ENCODE peak calls at places on chromosomes 11 and 22, in seven cellular contexts. One of them, this sample, is unnamed.

GRCh38 chr11:100789500-100789899 is 102.4 kb downstream of the ARHGAP42 start:
- DNase-seq in RWPE1: no peak
- DNase-seq in H7: no peak
- DNase-seq in lung: no peak
- DNase-seq in iPS-NIHi11: no peak
- DNase-seq in heart right ventricle: peak
- DNase-seq in lower lobe of right lung: no peak
- DNase-seq in this sample: no peak

GRCh38 chr22:36858966-36859365 is 1.8 kb upstream of the NCF4 start:
- DNase-seq in RWPE1: no peak
- DNase-seq in H7: no peak
- DNase-seq in lung: no peak
- DNase-seq in iPS-NIHi11: no peak
- DNase-seq in heart right ventricle: no peak
- DNase-seq in lower lobe of right lung: no peak
- DNase-seq in this sample: no peak

GRCh38 chr22:39214383-39215069 is 30.3 kb downstream of the PDGFB start:
- DNase-seq in RWPE1: peak
- DNase-seq in H7: peak
- DNase-seq in lung: no peak
- DNase-seq in iPS-NIHi11: peak
- DNase-seq in heart right ventricle: no peak
- DNase-seq in lower lobe of right lung: peak
- DNase-seq in this sample: peak

GRCh38 chr11:119699227-119699626 is 29.8 kb downstream of the NECTIN1 start:
- DNase-seq in RWPE1: no peak
- DNase-seq in H7: no peak
- DNase-seq in lung: no peak
- DNase-seq in iPS-NIHi11: no peak
- DNase-seq in heart right ventricle: peak
- DNase-seq in lower lobe of right lung: peak
- DNase-seq in this sample: no peak

GRCh38 chr22:38114484-38115398 is 4.3 kb upstream of the BAIAP2L2 start:
- DNase-seq in RWPE1: peak
- DNase-seq in H7: peak
- DNase-seq in lung: peak
- DNase-seq in iPS-NIHi11: peak
- DNase-seq in heart right ventricle: peak
- DNase-seq in lower lobe of right lung: peak
- DNase-seq in this sample: peak

GRCh38 chr11:72234920-72235319 is 9.1 kb downstream of the PHOX2A start:
- DNase-seq in RWPE1: no peak
- DNase-seq in H7: peak
- DNase-seq in lung: no peak
- DNase-seq in iPS-NIHi11: no peak
- DNase-seq in heart right ventricle: no peak
- DNase-seq in lower lobe of right lung: no peak
- DNase-seq in this sample: no peak

GRCh38 chr11:114255289-114255688 is 40.9 kb upstream of the NNMT start:
- DNase-seq in RWPE1: no peak
- DNase-seq in H7: no peak
- DNase-seq in lung: no peak
- DNase-seq in iPS-NIHi11: no peak
- DNase-seq in heart right ventricle: no peak
- DNase-seq in lower lobe of right lung: no peak
- DNase-seq in this sample: no peak

GRCh38 chr11:28632338-28632737 is 524.1 kb downstream of the METTL15 start:
- DNase-seq in RWPE1: peak
- DNase-seq in H7: no peak
- DNase-seq in lung: no peak
- DNase-seq in iPS-NIHi11: no peak
- DNase-seq in heart right ventricle: no peak
- DNase-seq in lower lobe of right lung: no peak
- DNase-seq in this sample: no peak

GRCh38 chr11:11149671-11150459 is 203.2 kb downstream of the CSNK2A3 start:
- DNase-seq in RWPE1: no peak
- DNase-seq in H7: no peak
- DNase-seq in lung: no peak
- DNase-seq in iPS-NIHi11: no peak
- DNase-seq in heart right ventricle: no peak
- DNase-seq in lower lobe of right lung: no peak
- DNase-seq in this sample: no peak

GRCh38 chr22:45290410-45290936 is 5.7 kb downstream of the UPK3A start:
- DNase-seq in RWPE1: no peak
- DNase-seq in H7: peak
- DNase-seq in lung: no peak
- DNase-seq in iPS-NIHi11: peak
- DNase-seq in heart right ventricle: no peak
- DNase-seq in lower lobe of right lung: no peak
- DNase-seq in this sample: peak

GRCh38 chr11:114197799-114198500 is 98.2 kb upstream of the NNMT start:
- DNase-seq in RWPE1: peak
- DNase-seq in H7: no peak
- DNase-seq in lung: peak
- DNase-seq in iPS-NIHi11: no peak
- DNase-seq in heart right ventricle: peak
- DNase-seq in lower lobe of right lung: peak
- DNase-seq in this sample: no peak

GRCh38 chr11:75082601-75083216 is 14.0 kb downstream of the OR2AT4 start:
- DNase-seq in RWPE1: no peak
- DNase-seq in H7: no peak
- DNase-seq in lung: no peak
- DNase-seq in iPS-NIHi11: no peak
- DNase-seq in heart right ventricle: no peak
- DNase-seq in lower lobe of right lung: no peak
- DNase-seq in this sample: no peak

GRCh38 chr22:33922268-33922667 is 2.0 kb upstream of the LARGE1 start:
- DNase-seq in RWPE1: no peak
- DNase-seq in H7: no peak
- DNase-seq in lung: no peak
- DNase-seq in iPS-NIHi11: peak
- DNase-seq in heart right ventricle: peak
- DNase-seq in lower lobe of right lung: no peak
- DNase-seq in this sample: no peak

GRCh38 chr22:25666308-25666707 is 75.7 kb upstream of the MYO18B start:
- DNase-seq in RWPE1: no peak
- DNase-seq in H7: peak
- DNase-seq in lung: peak
- DNase-seq in iPS-NIHi11: no peak
- DNase-seq in heart right ventricle: peak
- DNase-seq in lower lobe of right lung: peak
- DNase-seq in this sample: peak

GRCh38 chr11:803770-804598 is 1.0 kb downstream of the PIDD1 start:
- DNase-seq in RWPE1: peak
- DNase-seq in H7: peak
- DNase-seq in lung: no peak
- DNase-seq in iPS-NIHi11: no peak
- DNase-seq in heart right ventricle: no peak
- DNase-seq in lower lobe of right lung: no peak
- DNase-seq in this sample: no peak

GRCh38 chr11:73141031-73141308 is 1.1 kb downstream of the FCHSD2 start:
- DNase-seq in RWPE1: peak
- DNase-seq in H7: peak
- DNase-seq in lung: peak
- DNase-seq in iPS-NIHi11: no peak
- DNase-seq in heart right ventricle: no peak
- DNase-seq in lower lobe of right lung: peak
- DNase-seq in this sample: peak

GRCh38 chr11:46537851-46538295 is 56.0 kb downstream of the AMBRA1 start:
- DNase-seq in RWPE1: peak
- DNase-seq in H7: peak
- DNase-seq in lung: peak
- DNase-seq in iPS-NIHi11: peak
- DNase-seq in heart right ventricle: peak
- DNase-seq in lower lobe of right lung: peak
- DNase-seq in this sample: peak

GRCh38 chr11:43664295-43664694 is 16.2 kb upstream of the HSD17B12 start:
- DNase-seq in RWPE1: no peak
- DNase-seq in H7: no peak
- DNase-seq in lung: no peak
- DNase-seq in iPS-NIHi11: no peak
- DNase-seq in heart right ventricle: no peak
- DNase-seq in lower lobe of right lung: no peak
- DNase-seq in this sample: no peak

GRCh38 chr11:33307984-33308383 is 50.8 kb downstream of the HIPK3 start:
- DNase-seq in RWPE1: no peak
- DNase-seq in H7: no peak
- DNase-seq in lung: no peak
- DNase-seq in iPS-NIHi11: no peak
- DNase-seq in heart right ventricle: no peak
- DNase-seq in lower lobe of right lung: no peak
- DNase-seq in this sample: no peak

GRCh38 chr11:78684377-78684776 is 109.7 kb upstream of the NARS2 start:
- DNase-seq in RWPE1: no peak
- DNase-seq in H7: peak
- DNase-seq in lung: no peak
- DNase-seq in iPS-NIHi11: no peak
- DNase-seq in heart right ventricle: no peak
- DNase-seq in lower lobe of right lung: no peak
- DNase-seq in this sample: no peak

GRCh38 chr11:56782167-56782847 is 33.8 kb upstream of the OR9G4 start:
- DNase-seq in RWPE1: no peak
- DNase-seq in H7: no peak
- DNase-seq in lung: no peak
- DNase-seq in iPS-NIHi11: no peak
- DNase-seq in heart right ventricle: no peak
- DNase-seq in lower lobe of right lung: no peak
- DNase-seq in this sample: no peak

GRCh38 chr22:38346506-38346905 is 29.3 kb upstream of the CSNK1E start:
- DNase-seq in RWPE1: no peak
- DNase-seq in H7: peak
- DNase-seq in lung: no peak
- DNase-seq in iPS-NIHi11: peak
- DNase-seq in heart right ventricle: no peak
- DNase-seq in lower lobe of right lung: no peak
- DNase-seq in this sample: no peak